ENCODE peak calls at places on chromosomes 3 and 15, in five cellular contexts. F is CD8-positive, alpha-beta T cell; X is psoas muscle; C is activated naive CD8-positive, alpha-beta T cell treated with anti-CD3 and anti-CD28 coated beads, Interleukin-2, amount 50 U/mL, for 24 hours; V is K562. M is an unnamed sample.

GRCh38 chr3:24598691-24599090 is 104.0 kb upstream of the THRB start:
- ATAC-seq in F (no peak), X (no peak), C (no peak), V (no peak), M (no peak)

GRCh38 chr3:149581681-149582349 is 76.0 kb downstream of the WWTR1 start:
- ATAC-seq in F (no peak), X (peak), C (no peak), V (peak), M (no peak)

GRCh38 chr3:159839561-159840379 is 148.9 kb upstream of the IL12A start:
- ATAC-seq in F (no peak), X (peak), C (peak), V (no peak), M (no peak)

GRCh38 chr15:93428807-93429351 is 339.9 kb upstream of the RGMA start:
- ATAC-seq in F (no peak), X (no peak), C (no peak), V (no peak), M (no peak)

GRCh38 chr15:67957435-67958139 is 96.5 kb upstream of the PIAS1 start:
- ATAC-seq in F (no peak), X (no peak), C (no peak), V (no peak), M (no peak)

GRCh38 chr3:38645601-38646000 is 3.9 kb downstream of the SCN5A start:
- ATAC-seq in F (no peak), X (no peak), C (no peak), V (no peak), M (no peak)

GRCh38 chr15:71295242-71296031 is 180.2 kb downstream of the THSD4 start:
- ATAC-seq in F (no peak), X (peak), C (peak), V (no peak), M (no peak)

GRCh38 chr3:41159581-41160189 is 39.6 kb upstream of the CTNNB1 start:
- ATAC-seq in F (no peak), X (no peak), C (peak), V (no peak), M (no peak)

GRCh38 chr3:19948192-19948591 is 1.3 kb downstream of the RAB5A start:
- ATAC-seq in F (no peak), X (no peak), C (no peak), V (no peak), M (no peak)

GRCh38 chr3:3191675-3192480 is 12.4 kb upstream of the CRBN start:
- ATAC-seq in F (peak), X (no peak), C (peak), V (peak), M (no peak)

GRCh38 chr3:156474560-156475389 is 80.1 kb downstream of the SSR3 start:
- ATAC-seq in F (no peak), X (no peak), C (no peak), V (peak), M (no peak)

M was measured in stimulated activated memory B cell treated with anti-CD40 and anti-IgM and Interleukin-4, amounts not matched to agents 10 μg/mL and 1 μg/mL and 100 μg/mL, for 72 hours.